ENCODE peak calls at places on chromosomes 1 and 21, in six cellular contexts. One of them, this sample, is unnamed.

GRCh38 chr1:156149374-156150106 is 3.8 kb upstream of the SEMA4A start:
- DNase-seq in heart right ventricle: no peak
- DNase-seq in bronchial epithelial cell: no peak
- DNase-seq in body of pancreas: no peak
- DNase-seq in psoas muscle: peak
- DNase-seq in tibial nerve: no peak
- DNase-seq in this sample: peak

GRCh38 chr1:236413688-236414087 is 19.6 kb downstream of the EDARADD start:
- DNase-seq in heart right ventricle: no peak
- DNase-seq in bronchial epithelial cell: no peak
- DNase-seq in body of pancreas: no peak
- DNase-seq in psoas muscle: no peak
- DNase-seq in tibial nerve: no peak
- DNase-seq in this sample: no peak

GRCh38 chr21:41578708-41579107 is 70.8 kb upstream of the TMPRSS2 start:
- DNase-seq in heart right ventricle: no peak
- DNase-seq in bronchial epithelial cell: no peak
- DNase-seq in body of pancreas: peak
- DNase-seq in psoas muscle: no peak
- DNase-seq in tibial nerve: no peak
- DNase-seq in this sample: no peak

GRCh38 chr21:43352568-43353281 is 74.2 kb downstream of the SIK1 start:
- DNase-seq in heart right ventricle: no peak
- DNase-seq in bronchial epithelial cell: no peak
- DNase-seq in body of pancreas: no peak
- DNase-seq in psoas muscle: no peak
- DNase-seq in tibial nerve: no peak
- DNase-seq in this sample: peak

GRCh38 chr1:163315773-163316374 is 5.9 kb upstream of the NUF2 start:
- DNase-seq in heart right ventricle: no peak
- DNase-seq in bronchial epithelial cell: peak
- DNase-seq in body of pancreas: peak
- DNase-seq in psoas muscle: no peak
- DNase-seq in tibial nerve: peak
- DNase-seq in this sample: no peak

GRCh38 chr1:11700655-11701467 is 9.4 kb downstream of the DRAXIN start:
- DNase-seq in heart right ventricle: no peak
- DNase-seq in bronchial epithelial cell: no peak
- DNase-seq in body of pancreas: no peak
- DNase-seq in psoas muscle: no peak
- DNase-seq in tibial nerve: no peak
- DNase-seq in this sample: no peak

GRCh38 chr21:42067531-42068255 is 3.4 kb upstream of the UMODL1 start:
- DNase-seq in heart right ventricle: no peak
- DNase-seq in bronchial epithelial cell: no peak
- DNase-seq in body of pancreas: no peak
- DNase-seq in psoas muscle: peak
- DNase-seq in tibial nerve: no peak
- DNase-seq in this sample: no peak

GRCh38 chr1:51622455-51622913 is 5.6 kb downstream of the OSBPL9 start:
- DNase-seq in heart right ventricle: no peak
- DNase-seq in bronchial epithelial cell: peak
- DNase-seq in body of pancreas: peak
- DNase-seq in psoas muscle: peak
- DNase-seq in tibial nerve: peak
- DNase-seq in this sample: no peak

GRCh38 chr1:184025242-184025675 is 12.3 kb downstream of the COLGALT2 start:
- DNase-seq in heart right ventricle: no peak
- DNase-seq in bronchial epithelial cell: no peak
- DNase-seq in body of pancreas: peak
- DNase-seq in psoas muscle: peak
- DNase-seq in tibial nerve: no peak
- DNase-seq in this sample: no peak

GRCh38 chr1:52651904-52652303 is 18.9 kb downstream of the SHISAL2A start:
- DNase-seq in heart right ventricle: no peak
- DNase-seq in bronchial epithelial cell: no peak
- DNase-seq in body of pancreas: peak
- DNase-seq in psoas muscle: peak
- DNase-seq in tibial nerve: no peak
- DNase-seq in this sample: no peak

GRCh38 chr1:53369761-53370160 is 41.9 kb upstream of the LRP8 start:
- DNase-seq in heart right ventricle: no peak
- DNase-seq in bronchial epithelial cell: no peak
- DNase-seq in body of pancreas: no peak
- DNase-seq in psoas muscle: no peak
- DNase-seq in tibial nerve: no peak
- DNase-seq in this sample: no peak

GRCh38 chr1:167221804-167222610 is 1.3 kb downstream of the POU2F1 start:
- DNase-seq in heart right ventricle: peak
- DNase-seq in bronchial epithelial cell: peak
- DNase-seq in body of pancreas: peak
- DNase-seq in psoas muscle: peak
- DNase-seq in tibial nerve: peak
- DNase-seq in this sample: peak

GRCh38 chr1:8257621-8258020 is 60.3 kb upstream of the SLC45A1 start:
- DNase-seq in heart right ventricle: no peak
- DNase-seq in bronchial epithelial cell: peak
- DNase-seq in body of pancreas: no peak
- DNase-seq in psoas muscle: no peak
- DNase-seq in tibial nerve: no peak
- DNase-seq in this sample: no peak

GRCh38 chr1:172917972-172918371 is 132.8 kb downstream of the TNFSF18 start:
- DNase-seq in heart right ventricle: no peak
- DNase-seq in bronchial epithelial cell: peak
- DNase-seq in body of pancreas: no peak
- DNase-seq in psoas muscle: no peak
- DNase-seq in tibial nerve: no peak
- DNase-seq in this sample: no peak

GRCh38 chr21:43598416-43599120 is 60.7 kb downstream of the HSF2BP start:
- DNase-seq in heart right ventricle: no peak
- DNase-seq in bronchial epithelial cell: peak
- DNase-seq in body of pancreas: no peak
- DNase-seq in psoas muscle: no peak
- DNase-seq in tibial nerve: no peak
- DNase-seq in this sample: no peak

GRCh38 chr1:31714442-31715096 is 10.8 kb upstream of the COL16A1 start:
- DNase-seq in heart right ventricle: peak
- DNase-seq in bronchial epithelial cell: peak
- DNase-seq in body of pancreas: peak
- DNase-seq in psoas muscle: peak
- DNase-seq in tibial nerve: peak
- DNase-seq in this sample: peak

GRCh38 chr1:31715873-31716220 is 12.0 kb upstream of the COL16A1 start:
- DNase-seq in heart right ventricle: no peak
- DNase-seq in bronchial epithelial cell: no peak
- DNase-seq in body of pancreas: no peak
- DNase-seq in psoas muscle: no peak
- DNase-seq in tibial nerve: no peak
- DNase-seq in this sample: no peak

GRCh38 chr1:31712625-31713024 is 8.8 kb upstream of the COL16A1 start:
- DNase-seq in heart right ventricle: peak
- DNase-seq in bronchial epithelial cell: peak
- DNase-seq in body of pancreas: no peak
- DNase-seq in psoas muscle: no peak
- DNase-seq in tibial nerve: peak
- DNase-seq in this sample: no peak

GRCh38 chr1:31717341-31717740 is 13.5 kb upstream of the COL16A1 start:
- DNase-seq in heart right ventricle: no peak
- DNase-seq in bronchial epithelial cell: peak
- DNase-seq in body of pancreas: no peak
- DNase-seq in psoas muscle: no peak
- DNase-seq in tibial nerve: no peak
- DNase-seq in this sample: no peak

DNA sequence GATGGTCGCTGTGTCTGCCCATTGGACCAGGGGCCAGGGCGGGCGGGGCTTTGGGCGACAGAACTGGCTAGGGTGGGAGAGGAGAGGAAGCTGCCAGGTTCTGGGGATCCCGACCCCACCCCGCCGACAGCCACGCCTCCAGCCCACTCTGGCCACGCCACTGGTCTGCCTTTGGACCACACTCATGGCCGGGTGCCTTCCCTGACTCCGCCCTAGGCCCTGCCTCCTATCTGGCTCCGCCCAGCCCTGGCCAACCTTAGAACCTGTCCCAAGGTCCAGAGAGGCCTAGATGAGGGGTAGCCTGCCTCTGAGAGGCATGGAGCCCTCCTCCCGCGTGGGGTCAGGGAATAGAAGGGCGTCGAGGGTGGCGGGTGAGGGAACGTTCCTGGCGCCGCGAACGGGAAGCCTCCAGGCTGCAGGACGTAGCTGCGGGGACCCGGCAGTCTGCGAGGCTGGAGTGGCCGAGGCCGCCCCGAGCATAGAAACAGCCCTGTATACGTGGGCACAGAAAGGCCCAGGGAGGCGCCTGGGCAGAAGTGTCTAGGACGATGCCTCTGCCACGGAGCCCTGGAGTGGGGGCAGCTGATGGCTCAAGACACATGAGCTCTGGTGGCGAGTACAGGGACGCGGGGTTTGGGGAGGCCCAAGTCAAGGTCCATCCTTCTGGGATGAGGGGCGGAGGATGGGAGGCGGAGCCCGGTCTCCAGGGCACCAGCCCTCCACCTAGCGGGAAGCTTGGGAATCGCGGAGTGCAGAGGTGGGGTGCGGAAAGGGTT is 11.5 kb upstream of the COL16A1 start:
- DNase-seq in heart right ventricle: peak
- DNase-seq in bronchial epithelial cell: peak
- DNase-seq in body of pancreas: peak
- DNase-seq in psoas muscle: peak
- DNase-seq in tibial nerve: peak
- DNase-seq in this sample: peak
- H3K4me3 ChIP-seq in heart right ventricle: peak
- H3K4me3 ChIP-seq in bronchial epithelial cell: peak
- H3K4me3 ChIP-seq in body of pancreas: no peak
- H3K4me3 ChIP-seq in psoas muscle: peak
- H3K4me3 ChIP-seq in tibial nerve: peak
- H3K4me3 ChIP-seq in this sample: peak

GRCh38 chr1:179369751-179370341 is 4.1 kb downstream of the AXDND1 start:
- DNase-seq in heart right ventricle: no peak
- DNase-seq in bronchial epithelial cell: peak
- DNase-seq in body of pancreas: peak
- DNase-seq in psoas muscle: no peak
- DNase-seq in tibial nerve: peak
- DNase-seq in this sample: peak

GRCh38 chr1:179372160-179372559 is 6.4 kb downstream of the AXDND1 start:
- DNase-seq in heart right ventricle: no peak
- DNase-seq in bronchial epithelial cell: no peak
- DNase-seq in body of pancreas: no peak
- DNase-seq in psoas muscle: no peak
- DNase-seq in tibial nerve: no peak
- DNase-seq in this sample: no peak

GRCh38 chr1:179365342-179366092 is at the start of gene AXDND1:
- DNase-seq in heart right ventricle: peak
- DNase-seq in bronchial epithelial cell: peak
- DNase-seq in body of pancreas: peak
- DNase-seq in psoas muscle: peak
- DNase-seq in tibial nerve: peak
- DNase-seq in this sample: peak

GRCh38 chr1:179366093-179366800 is 476 bp downstream of the AXDND1 start:
- DNase-seq in heart right ventricle: no peak
- DNase-seq in bronchial epithelial cell: no peak
- DNase-seq in body of pancreas: no peak
- DNase-seq in psoas muscle: no peak
- DNase-seq in tibial nerve: no peak
- DNase-seq in this sample: no peak
- TF ChIP-seq CTCF in heart right ventricle: no peak
- TF ChIP-seq CTCF in bronchial epithelial cell: no peak
- TF ChIP-seq CTCF in body of pancreas: no peak
- TF ChIP-seq CTCF in psoas muscle: peak
- TF ChIP-seq CTCF in tibial nerve: peak
- TF ChIP-seq CTCF in this sample: no peak

GRCh38 chr1:35576061-35576765 is 3.1 kb downstream of the TFAP2E start:
- DNase-seq in heart right ventricle: no peak
- DNase-seq in bronchial epithelial cell: no peak
- DNase-seq in body of pancreas: no peak
- DNase-seq in psoas muscle: no peak
- DNase-seq in tibial nerve: no peak
- DNase-seq in this sample: no peak

GRCh38 chr1:35573776-35574654 is 901 bp downstream of the TFAP2E start:
- DNase-seq in heart right ventricle: no peak
- DNase-seq in bronchial epithelial cell: no peak
- DNase-seq in body of pancreas: no peak
- DNase-seq in psoas muscle: no peak
- DNase-seq in tibial nerve: no peak
- DNase-seq in this sample: no peak

GRCh38 chr1:35575401-35575958 is 2.4 kb downstream of the TFAP2E start:
- DNase-seq in heart right ventricle: no peak
- DNase-seq in bronchial epithelial cell: no peak
- DNase-seq in body of pancreas: no peak
- DNase-seq in psoas muscle: no peak
- DNase-seq in tibial nerve: no peak
- DNase-seq in this sample: no peak

GRCh38 chr1:35574655-35575400 is 1.7 kb downstream of the TFAP2E start:
- DNase-seq in heart right ventricle: no peak
- DNase-seq in bronchial epithelial cell: peak
- DNase-seq in body of pancreas: no peak
- DNase-seq in psoas muscle: no peak
- DNase-seq in tibial nerve: no peak
- DNase-seq in this sample: no peak

DNA sequence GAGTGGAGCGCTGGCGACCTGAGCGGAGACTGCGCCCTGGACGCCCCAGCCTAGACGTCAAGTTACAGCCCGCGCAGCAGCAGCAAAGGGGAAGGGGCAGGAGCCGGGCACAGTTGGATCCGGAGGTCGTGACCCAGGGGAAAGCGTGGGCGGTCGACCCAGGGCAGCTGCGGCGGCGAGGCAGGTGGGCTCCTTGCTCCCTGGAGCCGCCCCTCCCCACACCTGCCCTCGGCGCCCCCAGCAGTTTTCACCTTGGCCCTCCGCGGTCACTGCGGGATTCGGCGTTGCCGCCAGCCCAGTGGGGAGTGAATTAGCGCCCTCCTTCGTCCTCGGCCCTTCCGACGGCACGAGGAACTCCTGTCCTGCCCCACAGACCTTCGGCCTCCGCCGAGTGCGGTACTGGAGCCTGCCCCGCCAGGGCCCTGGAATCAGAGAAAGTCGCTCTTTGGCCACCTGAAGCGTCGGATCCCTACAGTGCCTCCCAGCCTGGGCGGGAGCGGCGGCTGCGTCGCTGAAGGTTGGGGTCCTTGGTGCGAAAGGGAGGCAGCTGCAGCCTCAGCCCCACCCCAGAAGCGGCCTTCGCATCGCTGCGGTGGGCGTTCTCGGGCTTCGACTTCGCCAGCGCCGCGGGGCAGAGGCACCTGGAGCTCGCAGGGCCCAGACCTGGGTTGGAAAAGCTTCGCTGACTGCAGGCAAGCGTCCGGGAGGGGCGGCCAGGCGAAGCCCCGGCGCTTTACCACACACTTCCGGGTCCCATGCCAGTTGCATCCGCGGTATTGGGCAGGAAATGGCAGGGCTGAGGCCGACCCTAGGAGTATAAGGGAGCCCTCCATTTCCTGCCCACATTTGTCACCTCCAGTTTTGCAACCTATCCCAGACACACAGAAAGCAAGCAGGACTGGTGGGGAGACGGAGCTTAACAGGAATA is 4.2 kb downstream of the TFAP2E start:
- DNase-seq in heart right ventricle: peak
- DNase-seq in bronchial epithelial cell: no peak
- DNase-seq in body of pancreas: peak
- DNase-seq in psoas muscle: peak
- DNase-seq in tibial nerve: peak
- DNase-seq in this sample: peak
- H3K4me3 ChIP-seq in heart right ventricle: peak
- H3K4me3 ChIP-seq in bronchial epithelial cell: no peak
- H3K4me3 ChIP-seq in body of pancreas: no peak
- H3K4me3 ChIP-seq in psoas muscle: peak
- H3K4me3 ChIP-seq in tibial nerve: peak
- H3K4me3 ChIP-seq in this sample: peak

GRCh38 chr1:161054805-161055204 is 9.0 kb upstream of the USF1 start:
- DNase-seq in heart right ventricle: no peak
- DNase-seq in bronchial epithelial cell: no peak
- DNase-seq in body of pancreas: no peak
- DNase-seq in psoas muscle: no peak
- DNase-seq in tibial nerve: no peak
- DNase-seq in this sample: no peak
- TF ChIP-seq CTCF in heart right ventricle: peak
- TF ChIP-seq CTCF in bronchial epithelial cell: no peak
- TF ChIP-seq CTCF in body of pancreas: no peak
- TF ChIP-seq CTCF in psoas muscle: no peak
- TF ChIP-seq CTCF in tibial nerve: no peak
- TF ChIP-seq CTCF in this sample: no peak

This sample was measured in GM06990.